ENCODE peak calls at places on chromosome 19, in six cellular contexts. One of them, this sample, is unnamed.

GRCh38 chr19:28420731-28421550 is 792.0 kb downstream of the UQCRFS1 start:
- DNase-seq in OCI-LY7: no peak
- DNase-seq in cardiac fibroblast: no peak
- DNase-seq in Caco-2: no peak
- DNase-seq in nephron progenitor cell: no peak
- DNase-seq in uterus: no peak
- DNase-seq in this sample: no peak

GRCh38 chr19:33399745-33400681 is 26.5 kb downstream of the CEBPG start:
- DNase-seq in OCI-LY7: no peak
- DNase-seq in cardiac fibroblast: no peak
- DNase-seq in Caco-2: no peak
- DNase-seq in nephron progenitor cell: no peak
- DNase-seq in uterus: no peak
- DNase-seq in this sample: no peak

GRCh38 chr19:29329460-29330134 is 116.6 kb upstream of the UQCRFS1 start:
- DNase-seq in OCI-LY7: peak; percentile 33
- DNase-seq in cardiac fibroblast: no peak
- DNase-seq in Caco-2: peak; percentile 45
- DNase-seq in nephron progenitor cell: peak; percentile 88
- DNase-seq in uterus: no peak
- DNase-seq in this sample: no peak

GRCh38 chr19:367561-367960 is 23.0 kb upstream of the MIER2 start:
- DNase-seq in OCI-LY7: no peak
- DNase-seq in cardiac fibroblast: no peak
- DNase-seq in Caco-2: no peak
- DNase-seq in nephron progenitor cell: no peak
- DNase-seq in uterus: no peak
- DNase-seq in this sample: no peak

GRCh38 chr19:45973564-45974338 is at the start of gene NOVA2:
- DNase-seq in OCI-LY7: peak; percentile 57
- DNase-seq in cardiac fibroblast: peak; percentile 81
- DNase-seq in Caco-2: peak; percentile 68
- DNase-seq in nephron progenitor cell: peak; percentile 86
- DNase-seq in uterus: peak; percentile 66
- DNase-seq in this sample: no peak

GRCh38 chr19:50686310-50687032 is 33.1 kb downstream of the SHANK1 start:
- DNase-seq in OCI-LY7: no peak
- DNase-seq in cardiac fibroblast: no peak
- DNase-seq in Caco-2: no peak
- DNase-seq in nephron progenitor cell: peak; percentile 43
- DNase-seq in uterus: no peak
- DNase-seq in this sample: no peak

GRCh38 chr19:53156888-53157287 is 2.0 kb downstream of the ZNF347 start:
- DNase-seq in OCI-LY7: no peak
- DNase-seq in cardiac fibroblast: no peak
- DNase-seq in Caco-2: no peak
- DNase-seq in nephron progenitor cell: no peak
- DNase-seq in uterus: no peak
- DNase-seq in this sample: no peak

GRCh38 chr19:21269813-21270212 is 59.4 kb downstream of the ZNF708 start:
- DNase-seq in OCI-LY7: no peak
- DNase-seq in cardiac fibroblast: no peak
- DNase-seq in Caco-2: no peak
- DNase-seq in nephron progenitor cell: no peak
- DNase-seq in uterus: no peak
- DNase-seq in this sample: no peak

GRCh38 chr19:2678043-2678671 is 24.3 kb downstream of the GNG7 start:
- DNase-seq in OCI-LY7: peak; percentile 58
- DNase-seq in cardiac fibroblast: no peak
- DNase-seq in Caco-2: no peak
- DNase-seq in nephron progenitor cell: no peak
- DNase-seq in uterus: no peak
- DNase-seq in this sample: no peak

GRCh38 chr19:18386543-18387251 is 739 bp downstream of the GDF15 start:
- DNase-seq in OCI-LY7: no peak
- DNase-seq in cardiac fibroblast: peak; percentile 53
- DNase-seq in Caco-2: peak; percentile 56
- DNase-seq in nephron progenitor cell: no peak
- DNase-seq in uterus: no peak
- DNase-seq in this sample: peak; percentile 53

GRCh38 chr19:54206030-54206830 is 5.6 kb downstream of the RPS9 start:
- DNase-seq in OCI-LY7: no peak
- DNase-seq in cardiac fibroblast: no peak
- DNase-seq in Caco-2: no peak
- DNase-seq in nephron progenitor cell: no peak
- DNase-seq in uterus: no peak
- DNase-seq in this sample: no peak

GRCh38 chr19:13240312-13241022 is 90.3 kb downstream of the IER2 start:
- DNase-seq in OCI-LY7: no peak
- DNase-seq in cardiac fibroblast: no peak
- DNase-seq in Caco-2: no peak
- DNase-seq in nephron progenitor cell: no peak
- DNase-seq in uterus: no peak
- DNase-seq in this sample: no peak

GRCh38 chr19:18776736-18777135 is 14.4 kb downstream of the COMP start:
- DNase-seq in OCI-LY7: no peak
- DNase-seq in cardiac fibroblast: no peak
- DNase-seq in Caco-2: no peak
- DNase-seq in nephron progenitor cell: peak; percentile 36
- DNase-seq in uterus: no peak
- DNase-seq in this sample: no peak

GRCh38 chr19:51246153-51246552 is 4.7 kb upstream of the SIGLECL1 start:
- DNase-seq in OCI-LY7: no peak
- DNase-seq in cardiac fibroblast: no peak
- DNase-seq in Caco-2: no peak
- DNase-seq in nephron progenitor cell: no peak
- DNase-seq in uterus: no peak
- DNase-seq in this sample: no peak

GRCh38 chr19:45424191-45425058 is 708 bp upstream of the ERCC1 start:
- DNase-seq in OCI-LY7: peak; percentile 52
- DNase-seq in cardiac fibroblast: peak; percentile 91
- DNase-seq in Caco-2: peak; percentile 78
- DNase-seq in nephron progenitor cell: peak; percentile 45
- DNase-seq in uterus: peak; percentile 75
- DNase-seq in this sample: peak; percentile 70

GRCh38 chr19:42092350-42092749 is 16.4 kb downstream of the ZNF574 start:
- DNase-seq in OCI-LY7: peak; percentile 46
- DNase-seq in cardiac fibroblast: peak; percentile 31
- DNase-seq in Caco-2: peak; percentile 52
- DNase-seq in nephron progenitor cell: no peak
- DNase-seq in uterus: peak; percentile 55
- DNase-seq in this sample: peak; percentile 52

GRCh38 chr19:50277966-50278580 is 51.1 kb downstream of the KCNC3 start:
- DNase-seq in OCI-LY7: no peak
- DNase-seq in cardiac fibroblast: no peak
- DNase-seq in Caco-2: no peak
- DNase-seq in nephron progenitor cell: no peak
- DNase-seq in uterus: no peak
- DNase-seq in this sample: no peak

GRCh38 chr19:932647-933552 is 7.1 kb downstream of the ARID3A start:
- DNase-seq in OCI-LY7: no peak
- DNase-seq in cardiac fibroblast: peak; percentile 93
- DNase-seq in Caco-2: peak; percentile 51
- DNase-seq in nephron progenitor cell: peak; percentile 83
- DNase-seq in uterus: peak; percentile 80
- DNase-seq in this sample: no peak

GRCh38 chr19:19567391-19567790 is 29.3 kb downstream of the CILP2 start:
- DNase-seq in OCI-LY7: no peak
- DNase-seq in cardiac fibroblast: no peak
- DNase-seq in Caco-2: no peak
- DNase-seq in nephron progenitor cell: no peak
- DNase-seq in uterus: no peak
- DNase-seq in this sample: no peak

GRCh38 chr19:47351545-47351944 is 2.4 kb downstream of the DHX34 start:
- DNase-seq in OCI-LY7: peak; percentile 54
- DNase-seq in cardiac fibroblast: peak; percentile 46
- DNase-seq in Caco-2: no peak
- DNase-seq in nephron progenitor cell: no peak
- DNase-seq in uterus: no peak
- DNase-seq in this sample: no peak

GRCh38 chr19:10544753-10545251 is 1.1 kb downstream of the ATG4D start:
- DNase-seq in OCI-LY7: peak; percentile 30
- DNase-seq in cardiac fibroblast: no peak
- DNase-seq in Caco-2: no peak
- DNase-seq in nephron progenitor cell: no peak
- DNase-seq in uterus: no peak
- DNase-seq in this sample: no peak

GRCh38 chr19:29516358-29516725 is 9.5 kb upstream of the VSTM2B start:
- DNase-seq in OCI-LY7: no peak
- DNase-seq in cardiac fibroblast: no peak
- DNase-seq in Caco-2: no peak
- DNase-seq in nephron progenitor cell: no peak
- DNase-seq in uterus: no peak
- DNase-seq in this sample: no peak

GRCh38 chr19:55352040-55352439 is 2.5 kb downstream of the COX6B2 start:
- DNase-seq in OCI-LY7: no peak
- DNase-seq in cardiac fibroblast: no peak
- DNase-seq in Caco-2: no peak
- DNase-seq in nephron progenitor cell: no peak
- DNase-seq in uterus: no peak
- DNase-seq in this sample: no peak

GRCh38 chr19:55257461-55258411 is 1.1 kb downstream of the PPP6R1 start:
- DNase-seq in OCI-LY7: peak; percentile 47
- DNase-seq in cardiac fibroblast: no peak
- DNase-seq in Caco-2: peak; percentile 32
- DNase-seq in nephron progenitor cell: peak; percentile 40
- DNase-seq in uterus: no peak
- DNase-seq in this sample: peak; percentile 65

GRCh38 chr19:37172368-37173366 is at the start of gene ZNF585A:
- DNase-seq in OCI-LY7: peak; percentile 97
- DNase-seq in cardiac fibroblast: peak; percentile 98
- DNase-seq in Caco-2: peak; percentile 86
- DNase-seq in nephron progenitor cell: peak; percentile 78
- DNase-seq in uterus: peak; percentile 92
- DNase-seq in this sample: peak; percentile 49

GRCh38 chr19:35291259-35291658 is 702 bp upstream of the MAG start:
- DNase-seq in OCI-LY7: peak; percentile 57
- DNase-seq in cardiac fibroblast: no peak
- DNase-seq in Caco-2: no peak
- DNase-seq in nephron progenitor cell: no peak
- DNase-seq in uterus: no peak
- DNase-seq in this sample: no peak

GRCh38 chr19:34172661-34173144 is 399 bp downstream of the LSM14A start:
- DNase-seq in OCI-LY7: peak; percentile 64
- DNase-seq in cardiac fibroblast: peak; percentile 44
- DNase-seq in Caco-2: no peak
- DNase-seq in nephron progenitor cell: peak; percentile 42
- DNase-seq in uterus: peak; percentile 17
- DNase-seq in this sample: peak; percentile 18

GRCh38 chr19:39501340-39501739 is 2.6 kb downstream of the DLL3 start:
- DNase-seq in OCI-LY7: no peak
- DNase-seq in cardiac fibroblast: no peak
- DNase-seq in Caco-2: no peak
- DNase-seq in nephron progenitor cell: no peak
- DNase-seq in uterus: no peak
- DNase-seq in this sample: no peak

GRCh38 chr19:12943437-12944044 is 2.1 kb upstream of the RAD23A start:
- DNase-seq in OCI-LY7: no peak
- DNase-seq in cardiac fibroblast: no peak
- DNase-seq in Caco-2: no peak
- DNase-seq in nephron progenitor cell: no peak
- DNase-seq in uterus: no peak
- DNase-seq in this sample: no peak

GRCh38 chr19:8558325-8558724 is 18.9 kb downstream of the MYO1F start:
- DNase-seq in OCI-LY7: no peak
- DNase-seq in cardiac fibroblast: no peak
- DNase-seq in Caco-2: no peak
- DNase-seq in nephron progenitor cell: no peak
- DNase-seq in uterus: no peak
- DNase-seq in this sample: no peak

GRCh38 chr19:35468637-35469036 is 20.6 kb downstream of the FFAR2 start:
- DNase-seq in OCI-LY7: peak; percentile 76
- DNase-seq in cardiac fibroblast: peak; percentile 63
- DNase-seq in Caco-2: peak; percentile 74
- DNase-seq in nephron progenitor cell: peak; percentile 28
- DNase-seq in uterus: no peak
- DNase-seq in this sample: peak; percentile 45

GRCh38 chr19:5418676-5419075 is 36.5 kb upstream of the ZNRF4 start:
- DNase-seq in OCI-LY7: no peak
- DNase-seq in cardiac fibroblast: no peak
- DNase-seq in Caco-2: no peak
- DNase-seq in nephron progenitor cell: no peak
- DNase-seq in uterus: no peak
- DNase-seq in this sample: no peak

GRCh38 chr19:30000862-30001261 is 58.8 kb downstream of the URI1 start:
- DNase-seq in OCI-LY7: no peak
- DNase-seq in cardiac fibroblast: no peak
- DNase-seq in Caco-2: no peak
- DNase-seq in nephron progenitor cell: no peak
- DNase-seq in uterus: no peak
- DNase-seq in this sample: no peak

GRCh38 chr19:3433313-3433712 is 47.0 kb downstream of the SMIM24 start:
- DNase-seq in OCI-LY7: no peak
- DNase-seq in cardiac fibroblast: no peak
- DNase-seq in Caco-2: no peak
- DNase-seq in nephron progenitor cell: no peak
- DNase-seq in uterus: no peak
- DNase-seq in this sample: no peak

GRCh38 chr19:541699-542098 is 2.2 kb upstream of the GZMM start:
- DNase-seq in OCI-LY7: no peak
- DNase-seq in cardiac fibroblast: no peak
- DNase-seq in Caco-2: no peak
- DNase-seq in nephron progenitor cell: no peak
- DNase-seq in uterus: no peak
- DNase-seq in this sample: no peak

This sample was measured in HuH-7.5.